ENCODE peak calls at places on chromosomes 16 and 17, in nine cellular contexts. X is body of pancreas; N is heart left ventricle; D is HepG2; K is CD8-positive, alpha-beta T cell; W is left ventricle myocardium inferior; O is esophagus squamous epithelium; L is breast epithelium; Z is lung. C is an unnamed sample.

GRCh38 chr16:3861808-3862451 is 18.6 kb downstream of the CREBBP start:
- DNase-seq in O (no peak), K (no peak), D (no peak), X (no peak), L (no peak), Z (no peak), N (no peak), W (no peak), C (no peak)

GRCh38 chr16:69904495-69905170 is 46.5 kb upstream of the CLEC18A start:
- DNase-seq in K (no peak), L (no peak), N (no peak), Z (no peak), O (no peak), W (no peak), D (no peak), X (peak; percentile 42), C (no peak)

GRCh38 chr17:57357392-57357784 is 101.1 kb downstream of the MSI2 start:
- DNase-seq in W (peak; percentile 73), D (no peak), N (peak; percentile 91), Z (peak; percentile 75), O (no peak), K (no peak), X (peak; percentile 93), L (peak; percentile 86), C (peak; percentile 74)

GRCh38 chr17:3002538-3003301 is 60.7 kb downstream of the OR1D5 start:
- DNase-seq in O (no peak), K (no peak), D (no peak), X (peak; percentile 52), N (no peak), Z (no peak), W (no peak), L (no peak), C (peak; percentile 97)

GRCh38 chr16:59566446-59566845 is 832.3 kb upstream of the GOT2 start:
- DNase-seq in X (no peak), K (no peak), L (no peak), O (no peak), N (no peak), D (no peak), W (no peak), Z (no peak), C (no peak)

GRCh38 chr16:70682239-70683145 is 3.4 kb downstream of the MTSS2 start:
- DNase-seq in O (no peak), D (peak; percentile 69), Z (no peak), L (no peak), X (no peak), W (peak; percentile 14), K (no peak), N (peak; percentile 11), C (no peak)

GRCh38 chr17:4741544-4741943 is 1.8 kb upstream of the CXCL16 start:
- DNase-seq in X (no peak), O (no peak), N (no peak), L (no peak), K (no peak), W (no peak), Z (no peak), D (no peak), C (no peak)

GRCh38 chr17:72365857-72366415 is 245.1 kb downstream of the SOX9 start:
- DNase-seq in O (no peak), D (no peak), K (no peak), Z (no peak), N (no peak), X (no peak), L (no peak), W (no peak), C (no peak)

GRCh38 chr17:62701706-62702085 is 74.2 kb downstream of the MRC2 start:
- DNase-seq in D (no peak), Z (no peak), K (no peak), X (no peak), O (no peak), L (no peak), W (no peak), N (no peak), C (no peak)

GRCh38 chr17:9221231-9222180 is 200.2 kb downstream of the NTN1 start:
- DNase-seq in K (no peak), Z (no peak), L (no peak), X (no peak), O (no peak), N (no peak), W (no peak), D (no peak), C (no peak)

GRCh38 chr17:7710341-7710740 is 5.3 kb downstream of the EFNB3 start:
- DNase-seq in X (no peak), K (no peak), N (peak; percentile 9), D (no peak), W (no peak), Z (no peak), O (no peak), L (no peak), C (peak; percentile 33)

GRCh38 chr17:82527893-82528292 is 8.4 kb downstream of the FOXK2 start:
- DNase-seq in W (no peak), O (no peak), K (no peak), N (peak; percentile 4), Z (no peak), L (no peak), X (no peak), D (no peak), C (no peak)

GRCh38 chr17:78130439-78131101 is at the start of gene TMC8:
- DNase-seq in L (no peak), X (no peak), K (peak; percentile 86), Z (peak; percentile 61), O (no peak), W (no peak), D (peak; percentile 59), N (no peak), C (peak; percentile 93)

GRCh38 chr17:15264542-15264941 is 584 bp downstream of the PMP22 start:
- DNase-seq in Z (no peak), K (no peak), X (peak; percentile 94), N (peak; percentile 80), W (peak; percentile 62), O (no peak), D (no peak), L (peak; percentile 47), C (no peak)

GRCh38 chr16:84929421-84930297 is 81.7 kb downstream of the ZDHHC7 start:
- DNase-seq in D (no peak), X (peak; percentile 32), L (no peak), O (no peak), W (peak; percentile 64), K (no peak), N (no peak), Z (no peak), C (no peak)

GRCh38 chr17:47210105-47210504 is 957 bp downstream of the MYL4 start:
- DNase-seq in D (no peak), X (no peak), K (no peak), L (no peak), O (no peak), Z (no peak), N (no peak), W (no peak), C (no peak)

GRCh38 chr16:52469091-52469490 is 77.9 kb downstream of the TOX3 start:
- DNase-seq in W (no peak), D (no peak), N (no peak), K (no peak), Z (no peak), X (no peak), L (no peak), O (no peak), C (no peak)

GRCh38 chr16:52469775-52470174 is 77.2 kb downstream of the TOX3 start:
- DNase-seq in N (no peak), K (no peak), D (peak; percentile 38), O (no peak), X (no peak), W (no peak), L (no peak), Z (no peak), C (no peak)

GRCh38 chr16:52466998-52467397 is 79.9 kb downstream of the TOX3 start:
- DNase-seq in K (no peak), W (no peak), D (no peak), L (no peak), O (no peak), N (no peak), Z (no peak), X (no peak), C (no peak)

GRCh38 chr16:52470601-52471000 is 76.3 kb downstream of the TOX3 start:
- DNase-seq in D (no peak), O (no peak), Z (no peak), K (no peak), W (no peak), N (no peak), X (no peak), L (no peak), C (no peak)

GRCh38 chr16:52467753-52468152 is 79.2 kb downstream of the TOX3 start:
- DNase-seq in W (no peak), Z (no peak), D (no peak), N (no peak), K (no peak), L (no peak), X (no peak), O (no peak), C (no peak)
- H3K4me3 ChIP-seq in W (no peak overlapping the region), Z (no peak overlapping the region), D (no peak overlapping the region), N (no peak overlapping the region), K (no peak overlapping the region), L (no peak overlapping the region), X (no peak overlapping the region), O (no peak overlapping the region), C (no peak overlapping the region)

GRCh38 chr16:67931712-67932461 is at the start of gene CTRL:
- DNase-seq in X (peak; percentile 90), W (no peak), O (no peak), N (no peak), D (peak; percentile 45), L (no peak), Z (no peak), K (no peak), C (no peak)
- TF ChIP-seq CTCF in X (peak; percentile 61), W (no peak), O (no peak), N (no peak), D (peak; percentile 25), L (no peak), Z (no peak), K (no peak), C (no peak)

DNA sequence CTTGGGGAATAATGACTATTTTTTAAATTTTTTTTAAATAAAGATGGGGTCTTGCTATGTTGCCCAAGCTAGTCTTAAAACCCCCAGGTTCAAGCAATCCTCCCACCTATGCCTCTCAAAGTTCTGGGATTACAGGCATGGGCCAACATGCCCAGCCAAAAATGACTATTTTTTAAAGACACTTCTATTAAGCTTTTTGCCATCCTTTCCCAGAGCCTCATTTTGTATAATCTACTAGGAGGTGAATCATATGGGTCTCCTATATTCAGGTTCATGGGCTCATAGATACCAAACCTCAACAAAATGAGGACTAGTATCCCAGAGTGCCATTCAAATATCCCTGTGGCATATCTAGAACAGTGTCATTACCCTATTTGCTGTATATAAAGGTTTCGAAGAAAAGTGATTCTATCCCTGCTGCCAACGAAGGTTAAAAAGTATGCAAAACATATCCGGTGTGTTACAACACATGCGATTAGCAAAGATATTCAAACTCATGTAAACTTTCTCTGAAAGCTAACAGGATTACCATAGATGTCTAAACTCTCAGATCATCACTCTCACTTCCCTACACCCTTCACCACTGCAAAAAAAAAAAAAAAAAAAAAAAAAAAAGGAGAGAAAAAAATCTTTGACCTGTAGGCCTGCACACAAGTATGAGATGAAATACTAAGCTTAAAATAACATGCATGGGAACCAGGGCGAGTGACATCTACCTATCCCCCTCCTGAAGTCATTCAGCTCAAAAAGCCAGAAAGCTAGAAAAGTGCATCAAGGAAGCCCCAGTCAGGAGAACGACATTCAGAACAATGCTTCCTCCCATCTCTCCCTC is 23.5 kb downstream of the XPO6 start:
- DNase-seq in W (no peak), X (no peak), O (no peak), N (no peak), K (no peak), D (no peak), L (no peak), Z (no peak), C (peak; percentile 67)
- H3K4me1 ChIP-seq in W (peaks cover 51% of the 10 kb centered on the region), X (peaks cover 32% of the 10 kb centered on the region), O (peaks cover 79% of the 10 kb centered on the region), N (peaks cover 5% of the 10 kb centered on the region), K (peaks cover 85% of the 10 kb centered on the region), D (peaks cover 10% of the 10 kb centered on the region), L (no peaks in the 10 kb centered on the region), Z (peaks cover 6% of the 10 kb centered on the region), C (peaks cover 47% of the 10 kb centered on the region)

GRCh38 chr17:29614345-29615047 is 8.2 kb downstream of the CORO6 start:
- DNase-seq in K (no peak), O (no peak), D (no peak), L (no peak), Z (no peak), X (no peak), N (no peak), W (no peak), C (no peak)
- H3K4me3 ChIP-seq in K (peak overlapping the region; percentile 82), O (no peak overlapping the region), D (no peak overlapping the region), L (no peak overlapping the region), Z (no peak overlapping the region), X (no peak overlapping the region), N (no peak overlapping the region), W (peak overlapping the region; percentile 63), C (no peak overlapping the region)

C was measured in OCI-LY7.